ENCODE peak calls at places on chromosome 18, in ten cellular contexts. N, A, C, D, L, W, M, V, G and S are unnamed samples.

GRCh38 chr18:52045946-52046345 is 294.1 kb upstream of the DCC start:
- DNase-seq in N (no peak), A (no peak), C (no peak), D (no peak), L (no peak), W (no peak), M (no peak), V (no peak), G (no peak), S (no peak)

GRCh38 chr18:24126155-24126947 is 12.5 kb upstream of the CABYR start:
- DNase-seq in N (no peak), A (no peak), C (no peak), D (no peak), L (no peak), W (no peak), M (no peak), V (no peak), G (no peak), S (no peak)

GRCh38 chr18:50727721-50728470 is 91.9 kb downstream of the MRO start:
- DNase-seq in N (no peak), A (no peak), C (no peak), D (no peak), L (no peak), W (no peak), M (no peak), V (no peak), G (no peak), S (no peak)

GRCh38 chr18:54720590-54720989 is 107.7 kb upstream of the RAB27B start:
- DNase-seq in N (no peak), A (no peak), C (no peak), D (no peak), L (no peak), W (no peak), M (no peak), V (no peak), G (no peak), S (no peak)

GRCh38 chr18:10301831-10302483 is 152.5 kb upstream of the APCDD1 start:
- DNase-seq in N (no peak), A (no peak), C (no peak), D (no peak), L (no peak), W (no peak), M (no peak), V (no peak), G (no peak), S (no peak)

GRCh38 chr18:36130039-36130831 is 536 bp downstream of the ELP2 start:
- DNase-seq in N (no peak), A (no peak), C (no peak), D (no peak), L (no peak), W (peak; percentile 25), M (no peak), V (no peak), G (no peak), S (no peak)

GRCh38 chr18:3867252-3867651 is 417.3 kb downstream of the TGIF1 start:
- DNase-seq in N (no peak), A (no peak), C (no peak), D (no peak), L (no peak), W (no peak), M (no peak), V (no peak), G (no peak), S (no peak)

GRCh38 chr18:657311-657997 is at the start of gene TYMS:
- DNase-seq in N (peak; percentile 49), A (no peak), C (peak; percentile 82), D (peak; percentile 17), L (peak; percentile 55), W (peak; percentile 88), M (peak; percentile 80), V (peak; percentile 58), G (peak; percentile 63), S (no peak)

GRCh38 chr18:50169149-50169548 is 25.8 kb downstream of the MYO5B start:
- DNase-seq in N (no peak), A (no peak), C (no peak), D (no peak), L (no peak), W (no peak), M (no peak), V (no peak), G (no peak), S (no peak)

GRCh38 chr18:52236134-52236533 is 103.9 kb upstream of the DCC start:
- DNase-seq in N (no peak), A (no peak), C (no peak), D (no peak), L (no peak), W (no peak), M (no peak), V (no peak), G (no peak), S (no peak)

DNA sequence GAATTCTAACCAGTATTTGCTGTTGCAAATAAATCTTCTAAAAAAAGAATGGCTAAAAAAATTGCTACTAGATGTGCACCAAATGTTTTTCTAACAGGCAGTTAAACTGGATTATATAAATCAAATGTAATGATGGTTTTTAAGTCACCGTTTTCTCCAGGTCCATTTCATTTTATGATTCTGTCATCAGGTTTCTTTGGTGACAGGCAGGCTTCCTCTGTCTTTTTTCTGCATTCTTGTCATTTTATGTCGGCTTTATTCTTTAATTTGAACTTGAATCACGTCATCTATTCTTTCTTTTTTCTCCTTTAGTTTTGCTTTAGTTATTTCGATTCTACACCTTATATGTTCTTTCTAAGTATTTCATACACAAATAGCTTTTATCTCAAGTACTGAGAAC is 212.5 kb downstream of the SOCS6 start:
- DNase-seq in N (no peak), A (no peak), C (no peak), D (no peak), L (no peak), W (no peak), M (no peak), V (no peak), G (no peak), S (no peak)
- TF ChIP-seq POLR2AphosphoS5 in N (no peak), A (no peak), C (no peak), D (no peak), L (no peak), W (no peak), M (no peak), V (no peak), G (no peak), S (no peak)

DNA sequence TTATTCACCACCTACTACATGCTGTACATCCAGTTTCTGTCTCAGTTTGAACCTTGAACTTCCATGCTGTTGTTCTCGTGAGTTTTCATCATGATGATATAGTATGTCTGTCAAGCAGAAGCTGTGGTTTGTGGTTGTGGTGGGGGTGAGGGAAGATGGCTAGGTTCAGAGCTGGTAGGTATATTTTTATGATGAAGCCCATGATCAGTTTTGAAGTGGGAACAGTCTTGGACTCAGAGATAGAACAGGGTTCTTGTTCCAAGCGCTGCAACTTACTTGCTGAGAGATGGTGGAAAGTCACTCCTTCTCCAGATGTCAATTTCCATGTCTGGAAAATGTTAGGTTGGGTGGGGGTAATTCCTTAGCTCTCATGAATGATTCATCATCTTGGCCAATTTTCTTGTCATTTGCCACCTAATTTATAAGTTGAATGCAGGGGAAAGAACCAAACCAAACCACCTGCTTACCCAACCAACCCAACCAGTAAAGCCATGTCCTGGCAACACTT is 21.6 kb downstream of the PMAIP1 start:
- DNase-seq in N (no peak), A (no peak), C (no peak), D (no peak), L (no peak), W (no peak), M (no peak), V (no peak), G (no peak), S (no peak)
- H3K27ac ChIP-seq in N (no peak overlapping the region), A (no peak overlapping the region), C (no peak overlapping the region), D (no peak overlapping the region), L (no peak overlapping the region), W (no peak overlapping the region), M (no peak overlapping the region), V (no peak overlapping the region), G (no peak overlapping the region), S (no peak overlapping the region)

GRCh38 chr18:37572736-37573135 is 7.1 kb upstream of the CELF4 start:
- DNase-seq in N (no peak), A (no peak), C (no peak), D (no peak), L (no peak), W (no peak), M (no peak), V (no peak), G (no peak), S (no peak)
- TF ChIP-seq POLR2A in N (no peak), A (no peak), C (no peak), D (no peak), L (no peak), W (no peak), M (no peak), V (no peak), G (no peak), S (no peak)

GRCh38 chr18:58043452-58044369 is at the start of gene NEDD4L:
- DNase-seq in N (peak; percentile 89), A (peak; percentile 80), C (peak; percentile 96), D (peak; percentile 89), L (peak; percentile 82), W (peak; percentile 81), M (peak; percentile 89), V (peak; percentile 87), G (peak; percentile 68), S (peak; percentile 92)
- TF ChIP-seq POLR2AphosphoS5 in N (peak; percentile 16), A (peak; percentile 15), C (peak; percentile 69), D (peak; percentile 43), L (no peak), W (no peak), M (peak; percentile 21), V (no peak), G (peak; percentile 44), S (peak; percentile 19)